ENCODE peak calls at places on chromosomes 7 and 10, in six cellular contexts. U is osteoblast; D is EL; V is iris pigment epithelial cell; K is effector CD4-positive, alpha-beta T cell; O is stimulated activated CD4-positive, alpha-beta T cell treated with anti-CD3 and anti-CD28 coated beads, Interleukin-12 subunit alpha, Interleukin-12 subunit beta, amount 100 ng/mL, for 4 hours. L is an unnamed sample.

GRCh38 chr7:46072722-46073121 is 151.7 kb upstream of the IGFBP3 start:
- DNase-seq in D (no peak), U (no peak), O (no peak), K (no peak), V (peak), L (peak)

GRCh38 chr10:3248526-3249255 is 76.1 kb upstream of the PITRM1 start:
- DNase-seq in O (no peak), D (peak), U (peak), K (no peak), V (peak), L (peak)

GRCh38 chr10:102669206-102670064 is 25.2 kb downstream of the TRIM8 start:
- DNase-seq in K (no peak), D (peak), O (no peak), U (peak), V (peak), L (peak)

GRCh38 chr7:27351786-27352185 is 109.2 kb downstream of the EVX1 start:
- DNase-seq in D (no peak), V (no peak), U (no peak), K (no peak), O (no peak), L (no peak)

GRCh38 chr7:138396251-138397070 is 63.6 kb upstream of the TRIM24 start:
- DNase-seq in O (no peak), U (peak), D (no peak), V (no peak), K (no peak), L (no peak)

GRCh38 chr7:13279854-13280435 is 592.5 kb downstream of the ARL4A start:
- DNase-seq in O (no peak), K (no peak), D (peak), U (no peak), V (peak), L (peak)

GRCh38 chr10:99993994-99994689 is 15.6 kb downstream of the DNMBP start:
- DNase-seq in K (peak), O (peak), V (peak), U (peak), D (peak), L (peak)

GRCh38 chr7:90216771-90217170 is 5.2 kb downstream of the STEAP2 start:
- DNase-seq in K (no peak), V (no peak), U (no peak), D (no peak), O (no peak), L (no peak)

GRCh38 chr10:84294766-84295447 is 33.5 kb upstream of the CCSER2 start:
- DNase-seq in D (no peak), V (no peak), U (no peak), K (no peak), O (no peak), L (no peak)

GRCh38 chr7:111732923-111733322 is 170.6 kb upstream of the IMMP2L start:
- DNase-seq in D (no peak), K (no peak), V (no peak), U (no peak), O (no peak), L (no peak)

GRCh38 chr10:103395754-103396066 is 565 bp downstream of the ATP5MK start:
- DNase-seq in D (peak), O (no peak), V (peak), U (no peak), K (no peak), L (peak)

GRCh38 chr7:115249080-115249479 is 327.2 kb downstream of the MDFIC start:
- DNase-seq in V (peak), U (no peak), O (no peak), D (no peak), K (no peak), L (peak)

GRCh38 chr10:23172846-23173548 is 19.1 kb upstream of the PTF1A start:
- DNase-seq in U (peak), D (no peak), K (no peak), O (no peak), V (no peak), L (no peak)

GRCh38 chr10:21514808-21515580 is 10.5 kb downstream of the SKIDA1 start:
- DNase-seq in D (peak), U (no peak), V (no peak), K (no peak), O (no peak), L (no peak)

GRCh38 chr10:80283119-80283518 is 6.3 kb downstream of the MAT1A start:
- DNase-seq in V (no peak), K (no peak), D (no peak), O (no peak), U (no peak), L (no peak)

GRCh38 chr10:120477006-120477722 is 20.1 kb downstream of the PLPP4 start:
- DNase-seq in V (peak), U (no peak), K (no peak), D (peak), O (no peak), L (peak)

L was measured in cardiac fibroblast.